ENCODE peak calls at places on chromosome 18, in six cellular contexts. D, Y, R, J, A and W are unnamed samples.
A peak's percentile ranks its signal among the peaks of the same experiment; 100 is the strongest.

GRCh38 chr18:61284039-61284438 is 49.2 kb upstream of the CDH20 start:
- DNase-seq in D (no peak), R (no peak), Y (no peak), A (no peak), J (no peak), W (no peak)

GRCh38 chr18:57780318-57781127 is 22.6 kb downstream of the ATP8B1 start:
- DNase-seq in Y (peak; percentile 40), R (peak; percentile 25), D (no peak), A (no peak), J (no peak), W (no peak)

GRCh38 chr18:37471619-37472018 is 94.0 kb downstream of the CELF4 start:
- DNase-seq in Y (no peak), R (peak; percentile 21), A (no peak), D (no peak), J (no peak), W (no peak)

GRCh38 chr18:51506811-51507210 is 309.3 kb upstream of the MEX3C start:
- DNase-seq in A (no peak), J (no peak), Y (no peak), R (no peak), D (no peak), W (no peak)

GRCh38 chr18:73638709-73639108 is 508.9 kb downstream of the FBXO15 start:
- DNase-seq in R (no peak), D (no peak), Y (no peak), J (no peak), A (no peak), W (no peak)

GRCh38 chr18:23114171-23114881 is 21.0 kb upstream of the CABLES1 start:
- DNase-seq in D (no peak), J (no peak), A (no peak), R (peak; percentile 29), Y (no peak), W (no peak)

GRCh38 chr18:21064347-21064746 is 47.3 kb downstream of the ROCK1 start:
- DNase-seq in D (no peak), R (no peak), J (no peak), A (no peak), Y (peak; percentile 12), W (no peak)

GRCh38 chr18:40851014-40851429 is 1104.0 kb upstream of the PIK3C3 start:
- DNase-seq in D (no peak), J (no peak), R (no peak), Y (no peak), A (no peak), W (no peak)

GRCh38 chr18:38886852-38887670 is 1321.5 kb upstream of the CELF4 start:
- DNase-seq in R (no peak), D (no peak), Y (no peak), A (no peak), J (no peak), W (no peak)

GRCh38 chr18:3089579-3089978 is 76.6 kb upstream of the LPIN2 start:
- DNase-seq in J (no peak), D (no peak), R (no peak), A (no peak), Y (no peak), W (no peak)

GRCh38 chr18:23943104-23943503 is 71.5 kb upstream of the TTC39C start:
- DNase-seq in Y (no peak), R (no peak), D (peak; percentile 12), A (no peak), J (no peak), W (no peak)

GRCh38 chr18:67109535-67109934 is 407.0 kb downstream of the DSEL start:
- DNase-seq in A (no peak), Y (no peak), J (no peak), R (no peak), D (no peak), W (no peak)

GRCh38 chr18:9321017-9321452 is 13.5 kb upstream of the TWSG1 start:
- DNase-seq in J (no peak), R (no peak), D (no peak), Y (no peak), A (no peak), W (no peak)